ENCODE peak calls at places on chromosomes 4 and X, in six cellular contexts. One of them, this sample, is unnamed.

GRCh38 chr4:26238782-26239647 is 81.8 kb upstream of the RBPJ start:
- DNase-seq in ovary: no peak
- DNase-seq in sigmoid colon: no peak
- DNase-seq in upper lobe of left lung: no peak
- DNase-seq in K562: no peak
- DNase-seq in A549: no peak
- DNase-seq in this sample: no peak

GRCh38 chr4:5892321-5893012 is 419 bp downstream of the CRMP1 start:
- DNase-seq in ovary: no peak
- DNase-seq in sigmoid colon: no peak
- DNase-seq in upper lobe of left lung: no peak
- DNase-seq in K562: no peak
- DNase-seq in A549: no peak
- DNase-seq in this sample: no peak

GRCh38 chrX:34877451-34877850 is 65.1 kb upstream of the FAM47B start:
- DNase-seq in ovary: no peak
- DNase-seq in sigmoid colon: no peak
- DNase-seq in upper lobe of left lung: no peak
- DNase-seq in K562: no peak
- DNase-seq in A549: no peak
- DNase-seq in this sample: no peak

GRCh38 chr4:40976343-40976742 is 226.6 kb downstream of the NSUN7 start:
- DNase-seq in ovary: no peak
- DNase-seq in sigmoid colon: no peak
- DNase-seq in upper lobe of left lung: no peak
- DNase-seq in K562: peak
- DNase-seq in A549: peak
- DNase-seq in this sample: peak

GRCh38 chr4:59841698-59842097 is 1358.4 kb upstream of the ADGRL3 start:
- DNase-seq in ovary: no peak
- DNase-seq in sigmoid colon: no peak
- DNase-seq in upper lobe of left lung: no peak
- DNase-seq in K562: no peak
- DNase-seq in A549: no peak
- DNase-seq in this sample: no peak

GRCh38 chr4:147122697-147123472 is 177.2 kb upstream of the TTC29 start:
- DNase-seq in ovary: no peak
- DNase-seq in sigmoid colon: no peak
- DNase-seq in upper lobe of left lung: no peak
- DNase-seq in K562: no peak
- DNase-seq in A549: no peak
- DNase-seq in this sample: no peak

GRCh38 chr4:123170843-123171242 is 225.8 kb upstream of the SPRY1 start:
- DNase-seq in ovary: no peak
- DNase-seq in sigmoid colon: no peak
- DNase-seq in upper lobe of left lung: no peak
- DNase-seq in K562: no peak
- DNase-seq in A549: no peak
- DNase-seq in this sample: no peak

GRCh38 chr4:134072137-134072536 is 129.5 kb downstream of the PABPC4L start:
- DNase-seq in ovary: no peak
- DNase-seq in sigmoid colon: no peak
- DNase-seq in upper lobe of left lung: no peak
- DNase-seq in K562: no peak
- DNase-seq in A549: no peak
- DNase-seq in this sample: no peak

GRCh38 chr4:118751634-118752293 is 66.6 kb downstream of the METTL14 start:
- DNase-seq in ovary: no peak
- DNase-seq in sigmoid colon: no peak
- DNase-seq in upper lobe of left lung: no peak
- DNase-seq in K562: no peak
- DNase-seq in A549: no peak
- DNase-seq in this sample: no peak

GRCh38 chr4:151561551-151562256 is 152.7 kb downstream of the FHIP1A start:
- DNase-seq in ovary: no peak
- DNase-seq in sigmoid colon: no peak
- DNase-seq in upper lobe of left lung: no peak
- DNase-seq in K562: no peak
- DNase-seq in A549: no peak
- DNase-seq in this sample: no peak

GRCh38 chr4:53640576-53641459 is 49.5 kb upstream of the LNX1 start:
- DNase-seq in ovary: no peak
- DNase-seq in sigmoid colon: no peak
- DNase-seq in upper lobe of left lung: peak
- DNase-seq in K562: no peak
- DNase-seq in A549: no peak
- DNase-seq in this sample: peak

GRCh38 chr4:158530391-158530790 is 8.7 kb downstream of the RXFP1 start:
- DNase-seq in ovary: no peak
- DNase-seq in sigmoid colon: no peak
- DNase-seq in upper lobe of left lung: no peak
- DNase-seq in K562: no peak
- DNase-seq in A549: no peak
- DNase-seq in this sample: no peak

GRCh38 chr4:14719053-14719452 is 283.2 kb upstream of the CPEB2 start:
- DNase-seq in ovary: no peak
- DNase-seq in sigmoid colon: no peak
- DNase-seq in upper lobe of left lung: peak
- DNase-seq in K562: no peak
- DNase-seq in A549: no peak
- DNase-seq in this sample: peak

GRCh38 chr4:80492761-80493160 is 157.2 kb downstream of the CFAP299 start:
- DNase-seq in ovary: no peak
- DNase-seq in sigmoid colon: no peak
- DNase-seq in upper lobe of left lung: peak
- DNase-seq in K562: no peak
- DNase-seq in A549: no peak
- DNase-seq in this sample: peak

GRCh38 chrX:154019061-154019621 is 561 bp downstream of the IRAK1 start:
- DNase-seq in ovary: no peak
- DNase-seq in sigmoid colon: no peak
- DNase-seq in upper lobe of left lung: no peak
- DNase-seq in K562: peak
- DNase-seq in A549: no peak
- DNase-seq in this sample: no peak

GRCh38 chr4:47340914-47341313 is 122.6 kb downstream of the COMMD8 start:
- DNase-seq in ovary: no peak
- DNase-seq in sigmoid colon: no peak
- DNase-seq in upper lobe of left lung: no peak
- DNase-seq in K562: no peak
- DNase-seq in A549: no peak
- DNase-seq in this sample: no peak

GRCh38 chr4:47342796-47343195 is 120.7 kb downstream of the COMMD8 start:
- DNase-seq in ovary: no peak
- DNase-seq in sigmoid colon: no peak
- DNase-seq in upper lobe of left lung: no peak
- DNase-seq in K562: no peak
- DNase-seq in A549: no peak
- DNase-seq in this sample: no peak

GRCh38 chr4:47334597-47335185 is 128.8 kb downstream of the COMMD8 start:
- DNase-seq in ovary: no peak
- DNase-seq in sigmoid colon: no peak
- DNase-seq in upper lobe of left lung: no peak
- DNase-seq in K562: no peak
- DNase-seq in A549: no peak
- DNase-seq in this sample: no peak

DNA sequence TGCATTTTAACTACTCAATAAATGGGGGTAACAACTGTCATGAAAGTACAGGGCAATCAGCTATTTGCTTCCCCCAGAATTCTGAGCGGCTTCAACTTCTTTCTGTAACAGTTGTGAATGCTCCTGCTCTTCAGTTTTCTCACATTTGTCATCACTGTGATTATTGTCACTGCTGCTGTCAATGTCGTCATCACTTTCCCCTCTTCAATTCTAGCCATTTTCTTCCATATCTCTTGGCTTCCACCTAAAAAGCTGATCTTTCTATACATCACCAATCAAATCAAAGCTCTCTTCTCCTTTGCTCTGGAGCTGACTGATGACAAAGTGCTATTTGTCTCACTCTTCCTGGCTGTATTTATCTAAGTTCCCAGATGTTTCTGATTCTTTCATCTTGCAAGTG is 125.6 kb downstream of the COMMD8 start:
- DNase-seq in ovary: no peak
- DNase-seq in sigmoid colon: no peak
- DNase-seq in upper lobe of left lung: no peak
- DNase-seq in K562: no peak
- DNase-seq in A549: no peak
- DNase-seq in this sample: no peak
- TF ChIP-seq EP300 in ovary: no peak
- TF ChIP-seq EP300 in sigmoid colon: no peak
- TF ChIP-seq EP300 in upper lobe of left lung: no peak
- TF ChIP-seq EP300 in K562: no peak
- TF ChIP-seq EP300 in A549: no peak
- TF ChIP-seq EP300 in this sample: no peak

GRCh38 chr4:76590847-76591281 is 155.8 kb downstream of the SHROOM3 start:
- DNase-seq in ovary: no peak
- DNase-seq in sigmoid colon: no peak
- DNase-seq in upper lobe of left lung: no peak
- DNase-seq in K562: no peak
- DNase-seq in A549: no peak
- DNase-seq in this sample: no peak

GRCh38 chr4:76589402-76589801 is 154.4 kb downstream of the SHROOM3 start:
- DNase-seq in ovary: no peak
- DNase-seq in sigmoid colon: no peak
- DNase-seq in upper lobe of left lung: peak
- DNase-seq in K562: no peak
- DNase-seq in A549: no peak
- DNase-seq in this sample: no peak

GRCh38 chr4:76591992-76592391 is 157.0 kb downstream of the SHROOM3 start:
- DNase-seq in ovary: no peak
- DNase-seq in sigmoid colon: no peak
- DNase-seq in upper lobe of left lung: no peak
- DNase-seq in K562: no peak
- DNase-seq in A549: no peak
- DNase-seq in this sample: no peak

GRCh38 chr4:76588268-76588667 is 153.2 kb downstream of the SHROOM3 start:
- DNase-seq in ovary: no peak
- DNase-seq in sigmoid colon: no peak
- DNase-seq in upper lobe of left lung: no peak
- DNase-seq in K562: no peak
- DNase-seq in A549: no peak
- DNase-seq in this sample: no peak

GRCh38 chr4:76589872-76590846 is 155.1 kb downstream of the SHROOM3 start:
- DNase-seq in ovary: no peak
- DNase-seq in sigmoid colon: no peak
- DNase-seq in upper lobe of left lung: peak
- DNase-seq in K562: no peak
- DNase-seq in A549: peak
- DNase-seq in this sample: peak
- TF ChIP-seq EP300 in ovary: no peak
- TF ChIP-seq EP300 in sigmoid colon: no peak
- TF ChIP-seq EP300 in upper lobe of left lung: no peak
- TF ChIP-seq EP300 in K562: no peak
- TF ChIP-seq EP300 in A549: no peak
- TF ChIP-seq EP300 in this sample: no peak

GRCh38 chr4:3204021-3204431 is 44.9 kb upstream of the MSANTD1 start:
- DNase-seq in ovary: no peak
- DNase-seq in sigmoid colon: peak
- DNase-seq in upper lobe of left lung: no peak
- DNase-seq in K562: no peak
- DNase-seq in A549: no peak
- DNase-seq in this sample: peak
- TF ChIP-seq EP300 in ovary: no peak
- TF ChIP-seq EP300 in sigmoid colon: no peak
- TF ChIP-seq EP300 in upper lobe of left lung: no peak
- TF ChIP-seq EP300 in K562: no peak
- TF ChIP-seq EP300 in A549: no peak
- TF ChIP-seq EP300 in this sample: peak

GRCh38 chr4:61301285-61301684 is 101.2 kb downstream of the ADGRL3 start:
- DNase-seq in ovary: no peak
- DNase-seq in sigmoid colon: no peak
- DNase-seq in upper lobe of left lung: no peak
- DNase-seq in K562: no peak
- DNase-seq in A549: no peak
- DNase-seq in this sample: no peak
- TF ChIP-seq EP300 in ovary: no peak
- TF ChIP-seq EP300 in sigmoid colon: no peak
- TF ChIP-seq EP300 in upper lobe of left lung: no peak
- TF ChIP-seq EP300 in K562: no peak
- TF ChIP-seq EP300 in A549: no peak
- TF ChIP-seq EP300 in this sample: no peak

DNA sequence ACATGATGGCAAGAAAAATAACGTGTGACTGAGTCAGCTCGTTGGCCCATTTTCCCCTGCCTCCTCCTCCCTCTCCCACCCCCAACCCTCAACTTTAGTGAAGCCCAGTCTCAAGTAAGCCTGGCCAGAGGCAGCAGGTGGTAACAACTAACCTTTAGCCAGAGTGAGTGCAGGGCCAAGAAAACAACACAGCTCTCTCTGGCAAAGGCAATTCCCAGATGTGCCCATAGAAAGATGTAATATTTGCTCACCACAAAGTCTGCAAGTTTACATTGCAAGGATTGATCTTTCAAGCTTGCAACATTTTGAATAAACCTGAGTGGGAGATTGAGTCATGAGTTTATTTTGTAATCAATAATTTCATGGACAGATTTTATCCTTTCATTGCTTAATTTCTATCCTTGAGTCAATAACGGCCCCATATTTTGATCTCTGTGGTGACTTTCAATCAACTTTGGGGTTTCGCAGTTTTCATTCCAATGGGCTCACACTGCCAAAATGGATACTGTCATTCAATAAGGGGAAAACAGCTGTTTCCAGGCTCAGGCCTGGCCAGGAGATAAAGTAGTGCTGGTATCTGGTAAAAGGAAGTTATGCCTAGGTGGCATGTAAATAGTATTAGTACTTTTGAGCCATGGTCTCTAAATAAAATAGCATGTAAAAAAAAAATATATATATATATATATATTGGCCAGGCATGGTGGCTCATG is 130.7 kb upstream of the TMEM164 start:
- DNase-seq in ovary: no peak
- DNase-seq in sigmoid colon: no peak
- DNase-seq in upper lobe of left lung: no peak
- DNase-seq in K562: no peak
- DNase-seq in A549: no peak
- DNase-seq in this sample: no peak
- TF ChIP-seq EP300 in ovary: no peak
- TF ChIP-seq EP300 in sigmoid colon: no peak
- TF ChIP-seq EP300 in upper lobe of left lung: no peak
- TF ChIP-seq EP300 in K562: no peak
- TF ChIP-seq EP300 in A549: no peak
- TF ChIP-seq EP300 in this sample: no peak